ENCODE peak calls at places on chromosome 10, in seven cellular contexts. J is iris pigment epithelial cell; G is LHCN-M2; S is activated CD8-positive, alpha-beta memory T cell treated with anti-CD3 and anti-CD28 coated beads, Interleukin-2, amount 10 ng/mL, durations not matched to agents 7 days and 5 days; M is activated T-helper 1 cell treated with anti-CD3 and anti-CD28 coated beads, Interleukin-12 subunit alpha, Interleukin-12 subunit beta, Interleukin-2, Interleukin-4 antibody, amounts not matched to agents 30 ng/mL and 10 ng/mL and 1 ng/mL, durations not matched to agents 14 hours and 24 hours and 36 hours; Z is T-helper 17 cell; V is hepatic stellate cell. A is an unnamed sample.

GRCh38 chr10:44863344-44864041 is 47.6 kb upstream of the TMEM72 start:
- DNase-seq in J (no peak), G (no peak), S (no peak), M (no peak), Z (no peak), V (no peak), A (no peak)

GRCh38 chr10:47283101-47283630 is 16.8 kb upstream of the GDF10 start:
- DNase-seq in J (no peak), G (no peak), S (peak; percentile 37), M (no peak), Z (no peak), V (no peak), A (no peak)

GRCh38 chr10:11473128-11473760 is 138.2 kb downstream of the USP6NL start:
- DNase-seq in J (no peak), G (no peak), S (no peak), M (no peak), Z (no peak), V (no peak), A (no peak)

GRCh38 chr10:121791761-121792160 is 136.1 kb downstream of the ATE1 start:
- DNase-seq in J (peak; percentile 84), G (no peak), S (no peak), M (no peak), Z (no peak), V (no peak), A (no peak)

GRCh38 chr10:79074732-79075131 is 6.0 kb downstream of the ZMIZ1 start:
- DNase-seq in J (no peak), G (no peak), S (no peak), M (no peak), Z (no peak), V (no peak), A (no peak)

GRCh38 chr10:6401562-6402348 is 178.3 kb downstream of the PRKCQ start:
- DNase-seq in J (peak; percentile 92), G (peak; percentile 86), S (peak; percentile 72), M (peak; percentile 52), Z (peak; percentile 42), V (peak; percentile 89), A (peak; percentile 84)

GRCh38 chr10:125248489-125248888 is 88.1 kb upstream of the CTBP2 start:
- DNase-seq in J (no peak), G (no peak), S (no peak), M (no peak), Z (no peak), V (no peak), A (no peak)

GRCh38 chr10:67788028-67788886 is 49.7 kb downstream of the DNAJC12 start:
- DNase-seq in J (peak; percentile 29), G (peak; percentile 34), S (peak; percentile 87), M (peak; percentile 65), Z (peak; percentile 66), V (no peak), A (peak; percentile 33)

GRCh38 chr10:48383393-48383792 is 76.9 kb downstream of the MAPK8 start:
- DNase-seq in J (peak; percentile 34), G (no peak), S (no peak), M (no peak), Z (no peak), V (no peak), A (no peak)

GRCh38 chr10:79069325-79070090 is 742 bp downstream of the ZMIZ1 start:
- DNase-seq in J (peak; percentile 64), G (peak; percentile 49), S (peak; percentile 66), M (peak; percentile 48), Z (no peak), V (peak; percentile 75), A (peak; percentile 36)

GRCh38 chr10:50152792-50153272 is 85.1 kb downstream of the WASHC2A start:
- DNase-seq in J (no peak), G (no peak), S (no peak), M (no peak), Z (no peak), V (no peak), A (no peak)

GRCh38 chr10:119713744-119714483 is 11.9 kb upstream of the INPP5F start:
- DNase-seq in J (no peak), G (no peak), S (no peak), M (no peak), Z (no peak), V (no peak), A (no peak)

GRCh38 chr10:97921581-97922377 is 72.1 kb downstream of the GOLGA7B start:
- DNase-seq in J (peak; percentile 1), G (no peak), S (no peak), M (no peak), Z (no peak), V (no peak), A (no peak)

GRCh38 chr10:126598009-126598408 is 72.5 kb downstream of the C10orf90 start:
- DNase-seq in J (peak; percentile 16), G (peak; percentile 52), S (no peak), M (no peak), Z (no peak), V (peak; percentile 32), A (peak; percentile 48)

GRCh38 chr10:43623351-43623750 is 17.1 kb downstream of the ZNF485 start:
- DNase-seq in J (peak; percentile 32), G (peak; percentile 38), S (no peak), M (no peak), Z (no peak), V (no peak), A (no peak)

GRCh38 chr10:114868801-114869200 is 47.2 kb downstream of the FHIP2A start:
- DNase-seq in J (peak; percentile 81), G (peak; percentile 71), S (no peak), M (no peak), Z (no peak), V (no peak), A (peak; percentile 56)

GRCh38 chr10:60958892-60959601 is 15.1 kb upstream of the RHOBTB1 start:
- DNase-seq in J (peak; percentile 69), G (peak; percentile 72), S (no peak), M (no peak), Z (no peak), V (no peak), A (peak; percentile 86)

GRCh38 chr10:110211455-110211843 is 4.0 kb downstream of the MXI1 start:
- DNase-seq in J (no peak), G (no peak), S (no peak), M (no peak), Z (no peak), V (no peak), A (no peak)

A was measured in HCEC 1CT.